ENCODE peak calls at places on chromosomes 6 and 20, in four cellular contexts. One of them, this sample, is unnamed. For H3K4me1 and H3K9me3, the result is how much of the 10 kb centered on the place peaks cover.

GRCh38 chr6:37396571-37397185 is 36.3 kb upstream of the CMTR1 start:
- DNase-seq in CD8-positive, alpha-beta memory T cell: no peak
- DNase-seq in breast epithelium: no peak
- DNase-seq in transverse colon: no peak
- DNase-seq in this sample: peak

GRCh38 chr6:24228681-24229255 is 102.8 kb downstream of the NRSN1 start:
- DNase-seq in CD8-positive, alpha-beta memory T cell: no peak
- DNase-seq in breast epithelium: no peak
- DNase-seq in transverse colon: no peak
- DNase-seq in this sample: no peak

GRCh38 chr20:51473771-51474170 is 68.7 kb downstream of the NFATC2 start:
- DNase-seq in CD8-positive, alpha-beta memory T cell: no peak
- DNase-seq in breast epithelium: no peak
- DNase-seq in transverse colon: no peak
- DNase-seq in this sample: no peak

GRCh38 chr6:98946877-98947410 is 802 bp downstream of the FBXL4 start:
- DNase-seq in CD8-positive, alpha-beta memory T cell: peak
- DNase-seq in breast epithelium: no peak
- DNase-seq in transverse colon: peak
- DNase-seq in this sample: peak

GRCh38 chr6:3509326-3509725 is 52.5 kb upstream of the SLC22A23 start:
- DNase-seq in CD8-positive, alpha-beta memory T cell: no peak
- DNase-seq in breast epithelium: no peak
- DNase-seq in transverse colon: no peak
- DNase-seq in this sample: no peak

GRCh38 chr20:8509809-8510208 is 377.7 kb downstream of the PLCB1 start:
- DNase-seq in CD8-positive, alpha-beta memory T cell: no peak
- DNase-seq in breast epithelium: no peak
- DNase-seq in transverse colon: no peak
- DNase-seq in this sample: no peak

GRCh38 chr6:169866668-169867521 is 115.5 kb downstream of the ERMARD start:
- DNase-seq in CD8-positive, alpha-beta memory T cell: no peak
- DNase-seq in breast epithelium: no peak
- DNase-seq in transverse colon: no peak
- DNase-seq in this sample: no peak

GRCh38 chr6:82419088-82419720 is 55.6 kb downstream of the TPBG start:
- DNase-seq in CD8-positive, alpha-beta memory T cell: no peak
- DNase-seq in breast epithelium: no peak
- DNase-seq in transverse colon: no peak
- DNase-seq in this sample: no peak

GRCh38 chr20:50868509-50869495 is 62.4 kb downstream of the ADNP start:
- DNase-seq in CD8-positive, alpha-beta memory T cell: no peak
- DNase-seq in breast epithelium: no peak
- DNase-seq in transverse colon: no peak
- DNase-seq in this sample: peak

DNA sequence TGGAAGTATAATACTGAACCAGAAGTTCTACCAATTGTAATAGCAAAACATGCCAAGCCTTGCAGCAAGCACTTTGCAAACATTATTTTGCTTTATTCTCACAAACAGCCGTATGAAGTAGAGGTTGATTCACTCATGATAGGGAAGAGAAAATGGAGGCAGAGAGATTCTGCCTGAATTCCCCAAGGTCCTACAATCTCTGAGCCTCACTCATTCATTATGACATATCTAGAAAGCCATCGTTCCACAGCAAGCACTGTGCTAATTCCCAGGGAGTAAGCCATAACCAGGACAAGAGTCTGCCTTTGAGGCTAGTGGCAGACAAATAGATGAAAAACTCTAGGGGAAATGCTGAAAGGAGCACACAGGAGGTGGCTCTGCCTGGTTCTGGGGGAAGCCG is 288.0 kb downstream of the TSHZ2 start:
- DNase-seq in CD8-positive, alpha-beta memory T cell: no peak
- DNase-seq in breast epithelium: no peak
- DNase-seq in transverse colon: no peak
- DNase-seq in this sample: no peak
- H3K4me1 ChIP-seq in CD8-positive, alpha-beta memory T cell: under half
- H3K4me1 ChIP-seq in breast epithelium: under half
- H3K4me1 ChIP-seq in transverse colon: under half
- H3K4me1 ChIP-seq in this sample: under half

DNA sequence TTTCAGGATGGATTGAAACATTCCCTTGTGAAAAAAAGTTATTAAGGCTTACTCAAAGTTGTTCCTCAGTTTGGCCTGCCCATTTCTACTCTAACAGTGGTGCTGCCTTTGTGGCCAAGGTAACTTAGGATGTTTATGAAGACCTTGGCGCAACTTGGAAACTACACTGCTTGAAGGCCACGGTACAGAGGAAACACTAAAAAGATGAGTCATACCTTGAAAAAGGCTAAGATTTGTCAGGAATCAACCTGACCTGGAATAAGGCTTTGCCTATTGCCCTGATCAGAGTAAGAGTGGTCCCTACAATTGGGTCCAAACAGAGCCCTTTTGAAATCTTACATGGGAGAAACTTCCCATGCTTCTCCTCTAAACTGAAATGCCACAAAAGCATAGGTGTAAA is 119.9 kb upstream of the MOCS1 start:
- DNase-seq in CD8-positive, alpha-beta memory T cell: no peak
- DNase-seq in breast epithelium: no peak
- DNase-seq in transverse colon: no peak
- DNase-seq in this sample: no peak
- H3K9me3 ChIP-seq in CD8-positive, alpha-beta memory T cell: under half
- H3K9me3 ChIP-seq in breast epithelium: under half
- H3K9me3 ChIP-seq in transverse colon: under half
- H3K9me3 ChIP-seq in this sample: under half

DNA sequence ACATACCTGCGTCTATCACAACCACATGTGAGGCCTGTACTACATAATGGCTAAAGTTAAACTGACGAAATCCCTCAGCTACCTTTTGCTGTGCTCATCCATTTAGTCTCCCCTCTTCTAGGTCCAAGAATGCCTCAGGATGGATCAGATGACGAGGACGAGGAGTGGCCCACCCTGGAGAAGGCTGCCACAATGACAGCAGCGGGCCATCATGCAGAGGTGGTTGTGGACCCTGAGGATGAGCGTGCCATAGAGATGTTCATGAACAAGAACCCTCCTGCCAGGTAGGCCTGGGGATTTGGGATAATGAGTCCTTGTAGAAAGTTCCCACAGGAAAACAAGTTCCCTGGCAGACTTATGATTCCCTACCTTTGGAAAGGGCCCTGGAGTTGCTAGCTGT is 6.0 kb downstream of the BYSL start:
- DNase-seq in CD8-positive, alpha-beta memory T cell: no peak
- DNase-seq in breast epithelium: no peak
- DNase-seq in transverse colon: no peak
- DNase-seq in this sample: no peak
- H3K4me1 ChIP-seq in CD8-positive, alpha-beta memory T cell: under half
- H3K4me1 ChIP-seq in breast epithelium: under half
- H3K4me1 ChIP-seq in transverse colon: under half
- H3K4me1 ChIP-seq in this sample: under half

DNA sequence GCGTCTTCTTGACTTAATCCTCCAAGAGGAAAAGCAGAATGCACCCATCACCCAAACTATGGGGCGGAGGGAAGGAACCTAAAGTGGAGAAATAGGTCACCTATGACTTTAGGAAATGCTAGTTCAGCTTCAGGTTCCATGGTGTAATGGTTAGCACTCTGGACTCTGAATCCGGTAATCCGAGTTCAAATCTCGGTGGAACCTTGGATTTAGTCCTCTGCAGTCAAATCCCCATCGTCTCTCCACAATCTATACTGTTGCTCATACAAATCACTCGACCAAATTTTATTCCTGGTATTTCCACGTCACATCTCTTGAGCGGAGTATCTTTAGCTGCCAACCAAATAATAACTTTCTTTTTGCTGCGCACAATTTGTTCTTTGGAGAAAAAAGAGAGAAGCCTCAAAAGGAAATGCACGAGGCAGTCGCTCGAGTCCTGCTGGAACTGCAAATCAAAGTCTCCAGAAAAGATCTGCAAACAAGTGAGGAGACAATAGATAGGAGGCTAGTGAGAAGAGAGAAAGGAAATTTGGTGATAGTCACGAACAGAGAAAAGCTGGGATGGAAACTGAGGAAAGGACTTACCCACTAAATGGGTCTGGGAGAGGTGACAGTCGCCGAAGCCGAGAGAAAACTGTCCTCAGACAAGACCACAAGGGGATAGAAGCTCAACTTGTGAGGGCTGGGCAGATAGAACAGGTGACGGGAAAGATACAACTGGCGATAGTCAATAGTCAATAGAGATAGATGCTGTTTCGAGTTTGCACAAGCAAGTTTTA is 16.6 kb downstream of the POM121L2 start:
- DNase-seq in CD8-positive, alpha-beta memory T cell: no peak
- DNase-seq in breast epithelium: no peak
- DNase-seq in transverse colon: no peak
- DNase-seq in this sample: peak
- H3K9me3 ChIP-seq in CD8-positive, alpha-beta memory T cell: under half
- H3K9me3 ChIP-seq in breast epithelium: under half
- H3K9me3 ChIP-seq in transverse colon: under half
- H3K9me3 ChIP-seq in this sample: under half